ENCODE peak calls at places on chromosome 15, in ten cellular contexts. J is endothelial cell of umbilical vein, X is neural progenitor cell, T is MG63, H is tibial nerve, L is right atrium auricular region, R is colonic mucosa, M is iPS DF 6.9, A is mucosa of descending colon, Y is heart left ventricle. W is an unnamed sample.

GRCh38 chr15:98177950-98178848 is 217.7 kb downstream of the ARRDC4 start:
- DNase-seq in L (no peak), M (peak; percentile 52), H (peak; percentile 44), R (peak; percentile 35), Y (no peak), A (no peak), J (peak; percentile 53), X (peak; percentile 86), T (peak; percentile 53), W (peak; percentile 33)

GRCh38 chr15:34155859-34156258 is 54.0 kb downstream of the PGBD4 start:
- DNase-seq in J (no peak), A (no peak), H (no peak), M (no peak), R (no peak), Y (no peak), L (no peak), X (no peak), T (no peak), W (no peak)

GRCh38 chr15:52076889-52077781 is 35.4 kb downstream of the BCL2L10 start:
- DNase-seq in M (no peak), H (no peak), T (peak; percentile 81), A (no peak), L (no peak), R (peak; percentile 50), Y (no peak), J (peak; percentile 29), X (no peak), W (no peak)

GRCh38 chr15:38189651-38190280 is 62.9 kb upstream of the SPRED1 start:
- DNase-seq in Y (no peak), M (no peak), J (no peak), A (no peak), H (no peak), X (no peak), L (no peak), R (no peak), T (no peak), W (no peak)

GRCh38 chr15:35327789-35328188 is 218.2 kb downstream of the DPH6 start:
- DNase-seq in M (no peak), J (no peak), A (no peak), Y (no peak), L (no peak), H (no peak), X (no peak), R (no peak), T (no peak), W (no peak)

GRCh38 chr15:58934521-58934920 is 1.0 kb upstream of the SLTM start:
- DNase-seq in X (peak; percentile 41), L (no peak), J (no peak), R (no peak), H (no peak), Y (no peak), M (no peak), T (no peak), A (no peak), W (no peak)

GRCh38 chr15:64461577-64462162 is 1.3 kb downstream of the ZNF609 start:
- DNase-seq in M (no peak), A (no peak), Y (no peak), R (peak; percentile 32), X (peak; percentile 77), J (peak; percentile 58), T (no peak), H (no peak), L (no peak), W (peak; percentile 32)

GRCh38 chr15:93029613-93030429 is 59.2 kb downstream of the RGMA start:
- DNase-seq in H (no peak), M (no peak), Y (no peak), A (no peak), R (no peak), X (no peak), J (peak; percentile 28), L (peak; percentile 61), T (peak; percentile 79), W (peak; percentile 38)

GRCh38 chr15:67937153-67937761 is 97.4 kb upstream of the RNU6-1 start:
- DNase-seq in X (no peak), R (no peak), Y (no peak), A (no peak), T (no peak), H (no peak), L (peak; percentile 40), M (no peak), J (no peak), W (no peak)

GRCh38 chr15:100158368-100158767 is 183.4 kb downstream of the ADAMTS17 start:
- DNase-seq in Y (no peak), T (no peak), H (no peak), R (no peak), M (no peak), X (peak; percentile 41), J (no peak), L (no peak), A (no peak), W (no peak)

GRCh38 chr15:72735111-72735510 is 48.4 kb downstream of the ADPGK start:
- DNase-seq in A (no peak), R (no peak), L (no peak), J (no peak), M (no peak), T (no peak), H (no peak), X (no peak), Y (no peak), W (no peak)

GRCh38 chr15:39438795-39439577 is 141.9 kb upstream of the THBS1 start:
- DNase-seq in A (no peak), H (no peak), R (no peak), L (no peak), T (no peak), J (no peak), Y (no peak), X (no peak), M (no peak), W (no peak)

GRCh38 chr15:50024183-50024795 is 94.7 kb downstream of the ATP8B4 start:
- DNase-seq in T (no peak), A (no peak), M (no peak), H (peak; percentile 13), J (no peak), Y (no peak), X (no peak), R (no peak), L (no peak), W (no peak)
- H3K4me3 ChIP-seq in T (no peak overlapping the region), A (no peak overlapping the region), M (no peak overlapping the region), H (no peak overlapping the region), J (no peak overlapping the region), Y (peak overlapping the region; percentile 15), X (no peak overlapping the region), R (no peak overlapping the region), L (no peak overlapping the region), W (no peak overlapping the region)

GRCh38 chr15:95170587-95171380 is 939.4 kb downstream of the MCTP2 start:
- DNase-seq in Y (no peak), J (no peak), M (no peak), H (no peak), A (no peak), X (no peak), T (no peak), L (no peak), R (no peak), W (no peak)
- H3K9me3 ChIP-seq in Y (no peaks in the 10 kb centered on the region), J (no peaks in the 10 kb centered on the region), M (no peaks in the 10 kb centered on the region), H (no peaks in the 10 kb centered on the region), A (no peaks in the 10 kb centered on the region), X (no peaks in the 10 kb centered on the region), T (no peaks in the 10 kb centered on the region), L (no peaks in the 10 kb centered on the region), R (no peaks in the 10 kb centered on the region), W (no peaks in the 10 kb centered on the region)

GRCh38 chr15:85690546-85691226 is 104.0 kb downstream of the KLHL25 start:
- DNase-seq in L (no peak), Y (no peak), X (no peak), H (no peak), J (peak; percentile 58), M (no peak), T (no peak), A (no peak), R (no peak), W (no peak)

GRCh38 chr15:85687329-85687728 is 107.4 kb downstream of the KLHL25 start:
- DNase-seq in M (no peak), Y (no peak), R (no peak), T (no peak), A (no peak), L (no peak), H (no peak), J (no peak), X (no peak), W (no peak)

GRCh38 chr15:85691350-85692240 is 103.1 kb downstream of the KLHL25 start:
- DNase-seq in L (no peak), R (no peak), J (no peak), Y (no peak), T (no peak), M (no peak), A (no peak), X (peak; percentile 4), H (no peak), W (no peak)

GRCh38 chr15:85688703-85689102 is 106.0 kb downstream of the KLHL25 start:
- DNase-seq in L (no peak), Y (no peak), R (no peak), H (no peak), X (no peak), M (no peak), A (no peak), J (peak; percentile 35), T (no peak), W (no peak)

GRCh38 chr15:85689729-85690128 is 105.0 kb downstream of the KLHL25 start:
- DNase-seq in A (peak; percentile 67), M (peak; percentile 20), J (peak; percentile 85), L (no peak), T (no peak), R (no peak), X (peak; percentile 80), H (peak; percentile 52), Y (no peak), W (peak; percentile 45)
- H3K4me3 ChIP-seq in A (no peak overlapping the region), M (no peak overlapping the region), J (peak overlapping the region; percentile 17), L (no peak overlapping the region), T (no peak overlapping the region), R (peak overlapping the region; percentile 23), X (peak overlapping the region; percentile 39), H (peak overlapping the region; percentile 47), Y (peak overlapping the region; percentile 22), W (peak overlapping the region; percentile 3)

DNA sequence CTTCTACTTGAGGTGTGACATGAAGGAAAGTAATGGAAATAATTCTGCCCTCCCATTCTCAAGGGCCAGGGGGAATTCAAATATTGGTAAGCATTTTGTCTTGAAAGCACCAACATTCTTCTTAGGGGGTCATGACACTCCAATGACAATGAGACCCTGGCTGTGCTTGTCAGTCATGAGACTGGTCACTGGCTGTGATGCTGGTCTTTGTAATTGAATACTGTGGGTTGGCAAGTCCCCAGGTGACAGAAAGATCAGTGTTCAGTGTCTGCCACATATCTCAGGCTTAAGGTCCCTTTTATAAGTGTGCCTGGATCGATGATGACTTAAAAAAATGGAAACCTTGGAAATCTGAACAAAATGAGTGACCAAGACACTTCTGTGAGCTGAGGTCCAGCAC is 151.4 kb downstream of the SNRPN start:
- DNase-seq in J (no peak), H (no peak), L (no peak), T (no peak), M (no peak), Y (no peak), X (no peak), A (no peak), R (no peak), W (no peak)
- H3K9me3 ChIP-seq in J (peaks cover 2% of the 10 kb centered on the region), H (peaks cover 3% of the 10 kb centered on the region), L (no peaks in the 10 kb centered on the region), T (no peaks in the 10 kb centered on the region), M (no peaks in the 10 kb centered on the region), Y (peaks cover 82% of the 10 kb centered on the region), X (peaks cover 3% of the 10 kb centered on the region), A (peaks cover 93% of the 10 kb centered on the region), R (peaks cover 13% of the 10 kb centered on the region), W (peaks cover 7% of the 10 kb centered on the region)

GRCh38 chr15:77568960-77569646 is 63.6 kb downstream of the LINGO1 start:
- DNase-seq in R (no peak), Y (no peak), A (no peak), X (no peak), L (peak; percentile 65), M (no peak), T (no peak), J (no peak), H (peak; percentile 9), W (peak; percentile 44)
- H3K4me3 ChIP-seq in R (peak overlapping the region; percentile 1), Y (peak overlapping the region; percentile 33), A (no peak overlapping the region), X (no peak overlapping the region), L (peak overlapping the region; percentile 3), M (no peak overlapping the region), T (no peak overlapping the region), J (no peak overlapping the region), H (peak overlapping the region; percentile 10), W (no peak overlapping the region)

W was measured in lung.